ENCODE peak calls at places on chromosomes 12 and 14, in five cellular contexts. K, I, D, G and Y are unnamed samples.
A peak's percentile ranks its signal among the peaks of the same experiment; 100 is the strongest.

GRCh38 chr12:103326190-103326589 is 169.6 kb downstream of the C12orf42 start:
- DNase-seq in K (no peak), I (no peak), D (no peak), G (no peak), Y (no peak)

GRCh38 chr12:124844411-124845397 is 19.0 kb downstream of the SCARB1 start:
- DNase-seq in K (no peak), I (no peak), D (no peak), G (no peak), Y (no peak)

GRCh38 chr12:114408881-114409795 is 3.2 kb upstream of the TBX5 start:
- DNase-seq in K (peak; percentile 87), I (peak; percentile 74), D (no peak), G (no peak), Y (no peak)

GRCh38 chr12:52608826-52609630 is 7.8 kb upstream of the KRT72 start:
- DNase-seq in K (no peak), I (no peak), D (no peak), G (no peak), Y (no peak)

GRCh38 chr14:90675399-90675798 is 140.8 kb downstream of the TTC7B start:
- DNase-seq in K (no peak), I (peak; percentile 54), D (peak; percentile 25), G (no peak), Y (no peak)

GRCh38 chr12:132803883-132804282 is 24.8 kb downstream of the GOLGA3 start:
- DNase-seq in K (no peak), I (peak; percentile 17), D (no peak), G (no peak), Y (no peak)

GRCh38 chr12:124443929-124444712 is 123.3 kb downstream of the NCOR2 start:
- DNase-seq in K (no peak), I (no peak), D (no peak), G (no peak), Y (no peak)

GRCh38 chr14:52596320-52596719 is 43.7 kb downstream of the GPR137C start:
- DNase-seq in K (no peak), I (no peak), D (no peak), G (no peak), Y (no peak)

GRCh38 chr14:72679106-72679505 is 214.8 kb downstream of the DPF3 start:
- DNase-seq in K (no peak), I (peak; percentile 58), D (no peak), G (no peak), Y (no peak)

GRCh38 chr12:121036810-121037326 is 2.2 kb downstream of the OASL start:
- DNase-seq in K (no peak), I (peak; percentile 66), D (peak; percentile 61), G (no peak), Y (peak; percentile 30)

GRCh38 chr12:89390802-89391673 is 38.7 kb upstream of the DUSP6 start:
- DNase-seq in K (no peak), I (peak; percentile 62), D (peak; percentile 84), G (no peak), Y (no peak)

GRCh38 chr12:24921251-24922038 is 27.5 kb downstream of the BCAT1 start:
- DNase-seq in K (no peak), I (peak; percentile 67), D (no peak), G (no peak), Y (no peak)

GRCh38 chr12:59317598-59317997 is 278.2 kb upstream of the SLC16A7 start:
- DNase-seq in K (no peak), I (no peak), D (no peak), G (no peak), Y (no peak)

GRCh38 chr12:53004582-53004981 is 1.7 kb upstream of the EIF4B start:
- DNase-seq in K (no peak), I (peak; percentile 53), D (no peak), G (no peak), Y (no peak)

GRCh38 chr12:131735863-131736806 is 25.2 kb downstream of the SFSWAP start:
- DNase-seq in K (no peak), I (no peak), D (no peak), G (no peak), Y (no peak)

GRCh38 chr12:131736807-131737484 is 26.1 kb downstream of the SFSWAP start:
- DNase-seq in K (no peak), I (peak; percentile 5), D (peak; percentile 84), G (no peak), Y (no peak)

GRCh38 chr12:131737485-131737827 is 26.6 kb downstream of the SFSWAP start:
- DNase-seq in K (no peak), I (no peak), D (no peak), G (no peak), Y (no peak)

GRCh38 chr12:131740626-131741025 is 29.7 kb downstream of the SFSWAP start:
- DNase-seq in K (no peak), I (no peak), D (no peak), G (no peak), Y (no peak)

DNA sequence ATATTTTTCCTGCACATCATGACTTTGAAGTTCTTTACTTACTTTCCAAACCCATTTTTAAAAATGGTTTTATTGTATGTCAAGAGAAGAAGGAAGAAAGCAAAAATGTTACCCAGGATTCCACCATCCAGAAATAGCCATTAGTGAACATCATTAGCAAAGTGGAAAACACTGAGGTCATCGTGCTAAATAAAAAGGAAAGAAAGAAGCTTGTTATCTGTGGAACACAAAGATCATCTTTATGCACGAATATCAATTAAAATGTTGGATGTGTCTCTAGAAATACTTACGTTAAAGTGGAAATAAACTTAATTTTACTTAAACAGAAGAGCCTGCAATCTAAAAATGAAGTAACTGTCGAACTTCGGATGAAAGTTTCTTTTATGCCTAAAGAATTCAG is 27.3 kb downstream of the SFSWAP start:
- DNase-seq in K (no peak), I (no peak), D (no peak), G (no peak), Y (no peak)
- TF ChIP-seq CTCF in K (no peak), I (no peak), D (no peak), G (no peak), Y (no peak)

GRCh38 chr14:104509673-104510072 is 69.9 kb upstream of the C14orf180 start:
- DNase-seq in K (no peak), I (no peak), D (no peak), G (no peak), Y (no peak)
- TF ChIP-seq CTCF in K (no peak), I (no peak), D (no peak), G (no peak), Y (no peak)

DNA sequence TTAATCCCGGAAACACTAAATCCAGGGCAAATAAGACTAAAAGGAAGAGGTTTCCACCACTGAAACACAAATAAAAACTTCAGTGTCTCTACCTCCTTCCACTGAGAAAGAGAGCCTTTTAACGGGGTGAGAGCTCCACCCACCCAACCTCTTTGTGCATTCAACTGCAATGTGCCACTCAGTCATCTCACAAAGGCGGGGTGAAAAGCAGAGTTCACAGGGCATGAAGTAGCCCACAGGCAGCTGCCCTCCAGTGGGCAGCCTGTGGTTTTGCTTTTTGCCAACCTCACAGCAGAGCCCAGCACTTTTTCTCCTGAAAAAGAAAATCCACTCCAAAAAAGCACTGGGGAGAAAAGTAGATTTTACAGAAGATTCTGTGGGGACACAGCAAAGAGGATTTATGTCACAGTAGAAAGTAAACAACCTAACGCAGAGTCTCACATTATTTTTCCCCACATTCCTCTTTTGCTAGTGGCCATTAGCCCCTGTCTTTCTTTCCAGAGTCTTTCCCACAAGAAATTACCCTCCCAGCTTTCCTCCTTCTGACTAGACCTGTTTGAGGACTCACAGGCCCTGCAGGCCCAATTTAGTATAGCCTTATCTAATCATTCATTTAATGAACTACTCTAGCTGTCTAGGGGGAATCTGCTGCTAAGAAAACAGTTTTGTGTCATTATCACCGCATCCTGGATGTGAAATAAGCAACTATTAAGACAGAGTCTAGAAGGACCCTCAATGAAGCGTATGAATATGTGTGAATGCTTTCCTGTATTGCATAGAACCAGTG is 753.8 kb upstream of the FOXG1 start:
- DNase-seq in K (no peak), I (no peak), D (no peak), G (no peak), Y (no peak)
- TF ChIP-seq CTCF in K (no peak), I (no peak), D (no peak), G (no peak), Y (no peak)

GRCh38 chr14:104149278-104149595 is 10.8 kb downstream of the KIF26A start:
- DNase-seq in K (no peak), I (no peak), D (no peak), G (no peak), Y (no peak)

GRCh38 chr14:104149617-104150141 is 11.3 kb downstream of the KIF26A start:
- DNase-seq in K (no peak), I (peak; percentile 12), D (no peak), G (no peak), Y (no peak)

GRCh38 chr14:104151546-104152245 is 13.3 kb downstream of the KIF26A start:
- DNase-seq in K (no peak), I (no peak), D (no peak), G (no peak), Y (no peak)

GRCh38 chr14:104151028-104151385 is 12.6 kb downstream of the KIF26A start:
- DNase-seq in K (no peak), I (no peak), D (no peak), G (no peak), Y (no peak)

GRCh38 chr14:104150201-104151027 is 12.0 kb downstream of the KIF26A start:
- DNase-seq in K (no peak), I (peak; percentile 35), D (peak; percentile 48), G (no peak), Y (peak; percentile 23)
- TF ChIP-seq CTCF in K (no peak), I (peak; percentile 10), D (peak; percentile 43), G (no peak), Y (peak; percentile 8)

DNA sequence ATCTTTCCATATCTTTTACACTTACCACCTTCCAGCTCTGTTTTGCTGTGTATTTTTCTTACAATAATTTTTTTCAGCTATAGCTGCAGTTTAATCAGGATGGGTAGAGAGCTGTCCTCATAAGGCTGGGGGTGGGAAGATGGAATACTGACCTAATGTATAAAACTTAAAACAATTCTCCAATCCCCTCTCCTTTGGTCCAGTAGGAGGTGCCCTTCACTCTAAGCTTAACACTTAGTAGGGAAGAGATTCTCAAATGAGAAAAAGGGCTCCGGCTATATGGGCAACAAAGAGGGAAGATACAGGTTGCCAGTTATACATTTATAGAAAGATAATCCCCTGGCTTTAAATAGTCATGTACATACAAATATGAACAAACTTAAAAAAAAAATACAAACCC is 2.8 kb downstream of the ORMDL2 start:
- DNase-seq in K (no peak), I (peak; percentile 42), D (no peak), G (no peak), Y (no peak)
- TF ChIP-seq CTCF in K (no peak), I (peak; percentile 31), D (peak; percentile 45), G (no peak), Y (peak; percentile 25)

GRCh38 chr12:106220561-106220960 is 27.3 kb downstream of the CKAP4 start:
- DNase-seq in K (no peak), I (no peak), D (no peak), G (no peak), Y (no peak)

GRCh38 chr12:106227641-106228319 is 20.0 kb downstream of the CKAP4 start:
- DNase-seq in K (peak; percentile 92), I (peak; percentile 20), D (no peak), G (no peak), Y (no peak)

GRCh38 chr12:106226884-106227640 is 20.8 kb downstream of the CKAP4 start:
- DNase-seq in K (peak; percentile 87), I (peak; percentile 74), D (peak; percentile 48), G (no peak), Y (no peak)

GRCh38 chr12:106223485-106224391 is 24.1 kb downstream of the CKAP4 start:
- DNase-seq in K (peak; percentile 93), I (peak; percentile 76), D (peak; percentile 59), G (peak; percentile 50), Y (no peak)

DNA sequence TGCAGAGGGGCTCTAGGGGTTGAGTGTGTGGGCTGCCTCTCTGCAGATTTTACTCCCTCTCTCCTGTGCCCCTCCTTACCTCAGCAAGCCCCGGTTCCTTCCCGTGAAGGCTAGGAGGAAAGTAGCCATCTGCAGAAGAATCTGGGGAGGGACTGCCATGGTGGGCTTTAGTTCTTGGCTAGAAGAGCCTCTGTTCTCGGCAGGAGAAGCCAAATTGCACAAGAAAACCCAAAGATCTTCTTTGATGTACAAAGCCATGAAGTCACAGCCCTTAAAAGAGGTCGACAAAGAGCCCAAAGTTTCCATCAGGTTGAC is 23.5 kb downstream of the CKAP4 start:
- DNase-seq in K (no peak), I (no peak), D (no peak), G (no peak), Y (no peak)
- TF ChIP-seq CTCF in K (no peak), I (no peak), D (no peak), G (no peak), Y (no peak)